ENCODE peak calls at places on chromosomes 6 and 20, in six cellular contexts. Q is hepatocyte; M is transverse colon; S is neural progenitor cell; K is MM.1S; T is CD4-positive, alpha-beta memory T cell. V is an unnamed sample. For H3K36me3, the result is how much of the 10 kb centered on the place peaks cover.

GRCh38 chr6:37033255-37033654 is 27.8 kb downstream of the FGD2 start:
- DNase-seq in Q (no peak), M (no peak), S (no peak), K (no peak), T (no peak), V (peak)

GRCh38 chr20:51171141-51171540 is 148.2 kb upstream of the KCNG1 start:
- DNase-seq in Q (no peak), M (no peak), S (no peak), K (no peak), T (no peak), V (no peak)

GRCh38 chr6:167643716-167644115 is 183.0 kb upstream of the AFDN start:
- DNase-seq in Q (no peak), M (no peak), S (no peak), K (no peak), T (no peak), V (no peak)

GRCh38 chr20:43923917-43924316 is 9.3 kb downstream of the TOX2 start:
- DNase-seq in Q (no peak), M (no peak), S (no peak), K (no peak), T (no peak), V (no peak)

GRCh38 chr6:15796844-15797243 is 134.0 kb upstream of the DTNBP1 start:
- DNase-seq in Q (no peak), M (no peak), S (no peak), K (no peak), T (no peak), V (no peak)

GRCh38 chr20:64144144-64144912 is 19.9 kb upstream of the MYT1 start:
- DNase-seq in Q (no peak), M (no peak), S (no peak), K (no peak), T (no peak), V (peak)

GRCh38 chr6:55868910-55869479 is 6.4 kb downstream of the BMP5 start:
- DNase-seq in Q (peak), M (no peak), S (no peak), K (no peak), T (no peak), V (no peak)

GRCh38 chr6:12150812-12151432 is 138.8 kb downstream of the HIVEP1 start:
- DNase-seq in Q (peak), M (peak), S (peak), K (no peak), T (no peak), V (peak)

GRCh38 chr6:154274175-154274574 is 82.4 kb downstream of the IPCEF1 start:
- DNase-seq in Q (no peak), M (no peak), S (no peak), K (no peak), T (no peak), V (no peak)

GRCh38 chr20:43844778-43845614 is 69.7 kb upstream of the TOX2 start:
- DNase-seq in Q (peak), M (no peak), S (no peak), K (peak), T (no peak), V (no peak)

GRCh38 chr6:145830612-145831011 is 16.0 kb upstream of the FBXO30 start:
- DNase-seq in Q (no peak), M (no peak), S (no peak), K (no peak), T (no peak), V (no peak)

GRCh38 chr6:79421001-79421411 is 116.2 kb downstream of the LCA5 start:
- DNase-seq in Q (no peak), M (no peak), S (no peak), K (no peak), T (no peak), V (no peak)

GRCh38 chr6:165345700-165346099 is 36.3 kb upstream of the C6orf118 start:
- DNase-seq in Q (no peak), M (no peak), S (no peak), K (no peak), T (no peak), V (no peak)

GRCh38 chr6:118722820-118723526 is 71.6 kb upstream of the CEP85L start:
- DNase-seq in Q (no peak), M (no peak), S (no peak), K (no peak), T (no peak), V (no peak)

GRCh38 chr20:39082686-39083085 is 120.5 kb downstream of the DHX35 start:
- DNase-seq in Q (no peak), M (no peak), S (no peak), K (no peak), T (no peak), V (no peak)

GRCh38 chr6:163263196-163263595 is 151.3 kb upstream of the QKI start:
- DNase-seq in Q (no peak), M (no peak), S (no peak), K (no peak), T (no peak), V (no peak)

GRCh38 chr6:63637865-63638445 is 2.4 kb downstream of the PHF3 start:
- DNase-seq in Q (no peak), M (no peak), S (no peak), K (no peak), T (no peak), V (no peak)

GRCh38 chr20:54662064-54662463 is 186.7 kb downstream of the DOK5 start:
- DNase-seq in Q (no peak), M (no peak), S (peak), K (no peak), T (no peak), V (peak)

GRCh38 chr6:42047220-42047590 is 3.1 kb upstream of the TAF8 start:
- DNase-seq in Q (no peak), M (no peak), S (no peak), K (no peak), T (no peak), V (no peak)

GRCh38 chr6:42047790-42048405 is 2.4 kb upstream of the TAF8 start:
- DNase-seq in Q (no peak), M (no peak), S (peak), K (no peak), T (no peak), V (peak)

GRCh38 chr6:42045538-42046460 is 4.5 kb upstream of the TAF8 start:
- DNase-seq in Q (peak), M (peak), S (no peak), K (peak), T (peak), V (peak)

GRCh38 chr6:42049116-42049809 is 1.1 kb upstream of the TAF8 start:
- DNase-seq in Q (no peak), M (no peak), S (no peak), K (no peak), T (no peak), V (peak)

GRCh38 chr6:42046491-42047219 is 3.7 kb upstream of the TAF8 start:
- DNase-seq in Q (peak), M (no peak), S (no peak), K (no peak), T (no peak), V (no peak)
- H3K4me3 ChIP-seq in Q (no peak), M (peak), S (no peak), K (no peak), T (peak), V (no peak)

GRCh38 chr20:5975778-5976177 is 25.3 kb downstream of the MCM8 start:
- DNase-seq in Q (no peak), M (no peak), S (no peak), K (no peak), T (no peak), V (no peak)
- H3K36me3 ChIP-seq in Q (under half), M (under half), S (under half), K (under half), T (under half), V (under half)

DNA sequence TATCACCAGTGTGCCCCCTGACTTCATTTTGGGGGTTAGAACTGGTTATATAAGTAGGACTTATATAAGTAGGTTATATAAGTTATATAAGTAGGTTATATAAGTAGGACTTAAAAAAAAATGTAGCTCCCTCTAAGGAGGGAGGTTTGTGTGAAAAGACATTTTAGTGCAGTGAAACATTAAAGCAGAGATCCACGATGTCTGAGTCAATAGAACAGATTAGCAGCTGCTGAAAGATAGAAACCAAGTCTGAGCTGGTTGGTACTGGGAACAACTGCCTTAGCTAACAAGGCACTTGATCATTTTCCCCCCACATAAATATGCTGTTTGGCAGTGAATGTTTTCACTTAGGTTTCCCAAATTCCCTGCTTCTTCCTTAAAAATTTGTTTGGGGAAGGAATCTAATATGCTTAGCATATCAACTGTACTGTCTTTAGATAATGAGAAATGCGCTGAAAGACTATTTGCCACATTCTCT is 2.1 kb upstream of the RPS12 start:
- DNase-seq in Q (peak), M (no peak), S (peak), K (no peak), T (peak), V (no peak)
- H3K4me3 ChIP-seq in Q (peak), M (peak), S (peak), K (peak), T (peak), V (peak)

GRCh38 chr20:32315399-32315798 is 37.9 kb downstream of the KIF3B start:
- DNase-seq in Q (no peak), M (no peak), S (no peak), K (no peak), T (no peak), V (no peak)

GRCh38 chr20:32316667-32317066 is 39.2 kb downstream of the KIF3B start:
- DNase-seq in Q (no peak), M (no peak), S (no peak), K (no peak), T (no peak), V (no peak)

GRCh38 chr20:32314768-32315167 is 37.3 kb downstream of the KIF3B start:
- DNase-seq in Q (no peak), M (no peak), S (no peak), K (no peak), T (no peak), V (no peak)

GRCh38 chr20:32315885-32316284 is 38.4 kb downstream of the KIF3B start:
- DNase-seq in Q (no peak), M (no peak), S (no peak), K (no peak), T (no peak), V (no peak)

DNA sequence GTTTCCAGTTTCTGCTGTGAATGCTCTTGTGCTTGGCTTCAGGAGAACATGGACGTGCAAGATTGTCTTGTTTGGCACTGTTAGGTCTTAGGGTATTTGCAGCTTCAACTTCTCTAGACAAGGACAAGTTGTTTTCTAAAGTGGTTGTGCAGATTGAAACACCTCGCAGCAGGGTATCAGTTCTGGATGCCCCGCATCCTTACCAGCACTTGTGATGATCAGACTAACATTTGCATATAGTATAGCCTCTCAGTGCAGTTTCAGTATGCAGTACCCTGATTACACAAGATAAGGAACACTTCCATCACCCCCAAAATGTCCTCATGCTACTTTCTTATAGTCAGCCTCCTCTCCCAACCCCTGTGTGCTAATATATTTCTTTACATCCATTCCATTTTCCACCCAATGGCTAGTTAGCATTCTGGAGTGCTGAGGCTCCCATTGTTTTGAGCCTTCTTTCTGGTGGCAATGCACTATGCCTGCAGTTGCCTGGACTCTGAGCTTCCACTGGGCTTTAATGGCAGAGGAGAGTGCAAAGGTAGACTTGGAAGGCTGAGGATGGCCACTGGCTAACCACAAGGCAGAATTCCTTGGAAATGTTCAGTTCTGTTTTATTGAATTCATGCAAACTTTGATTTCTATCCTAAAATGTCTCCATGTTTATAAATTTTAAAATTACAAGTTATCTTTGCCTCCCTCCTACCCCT is 35.4 kb downstream of the KIF3B start:
- DNase-seq in Q (no peak), M (no peak), S (no peak), K (no peak), T (no peak), V (no peak)
- H3K36me3 ChIP-seq in Q (under half), M (under half), S (under half), K (under half), T (under half), V (under half)